ENCODE peak calls at places on chromosomes 12 and 14, in ten cellular contexts. U is substantia nigra; L is Jurkat, Clone E6-1; O is cardiac fibroblast; A is foreskin fibroblast; Q is OCI-LY7; Y is coronary artery; E is anterior cingulate cortex; P is colonic mucosa; K is A549. M is an unnamed sample.

GRCh38 chr14:105926415-105927093 is 400.2 kb downstream of the TMEM121 start:
- DNase-seq in P (no peak), O (no peak), Y (no peak), U (no peak), A (no peak), Q (no peak), L (no peak), E (no peak), K (no peak), M (no peak)

GRCh38 chr12:121958521-121959240 is 40.3 kb downstream of the CFAP251 start:
- DNase-seq in Q (no peak), K (no peak), O (no peak), P (no peak), L (no peak), U (no peak), Y (no peak), E (no peak), A (peak), M (no peak)

GRCh38 chr12:55049676-55050075 is 29.9 kb downstream of the NEUROD4 start:
- DNase-seq in Y (no peak), U (no peak), P (no peak), E (no peak), O (no peak), K (no peak), L (no peak), Q (no peak), A (no peak), M (peak)

GRCh38 chr12:2273288-2273687 is 220.5 kb downstream of the CACNA1C start:
- DNase-seq in O (peak), K (no peak), E (no peak), L (no peak), U (no peak), A (peak), P (no peak), Y (no peak), Q (no peak), M (peak)

GRCh38 chr14:80805136-80805535 is 136.4 kb downstream of the CEP128 start:
- DNase-seq in O (peak), K (no peak), Q (no peak), Y (no peak), L (no peak), A (peak), U (no peak), E (no peak), P (no peak), M (no peak)

GRCh38 chr12:51246254-51246853 is 7.7 kb downstream of the DAZAP2 start:
- DNase-seq in O (peak), A (peak), Q (peak), U (no peak), Y (no peak), K (no peak), E (no peak), L (peak), P (peak), M (no peak)

GRCh38 chr14:92645841-92646478 is 102.5 kb downstream of the LGMN start:
- DNase-seq in P (no peak), K (no peak), L (no peak), U (no peak), Y (no peak), Q (no peak), E (no peak), O (peak), A (peak), M (no peak)

GRCh38 chr12:127355061-127355820 is 911.7 kb upstream of the TMEM132C start:
- DNase-seq in E (no peak), P (no peak), Q (no peak), Y (no peak), A (peak), U (no peak), L (no peak), O (peak), K (peak), M (peak)

GRCh38 chr14:101102875-101103274 is 199.4 kb upstream of the RTL1 start:
- DNase-seq in Q (no peak), A (peak), E (no peak), P (peak), Y (no peak), O (no peak), L (no peak), K (no peak), U (no peak), M (peak)

GRCh38 chr14:99625476-99625875 is 19.5 kb upstream of the HHIPL1 start:
- DNase-seq in Q (no peak), K (no peak), A (no peak), O (no peak), L (no peak), Y (no peak), P (no peak), U (no peak), E (no peak), M (no peak)

GRCh38 chr12:20602671-20603402 is 92.3 kb upstream of the SLCO1C1 start:
- DNase-seq in U (no peak), A (peak), P (no peak), K (peak), Y (no peak), O (peak), L (no peak), E (no peak), Q (no peak), M (no peak)

GRCh38 chr12:42407306-42407705 is 81.3 kb downstream of the PPHLN1 start:
- DNase-seq in O (peak), P (no peak), L (no peak), K (no peak), A (peak), Q (no peak), U (no peak), E (no peak), Y (no peak), M (no peak)

GRCh38 chr12:132319991-132320570 is 9.3 kb downstream of the GALNT9 start:
- DNase-seq in U (no peak), A (no peak), L (no peak), K (no peak), O (no peak), Y (no peak), E (no peak), Q (no peak), P (no peak), M (no peak)

GRCh38 chr12:132213359-132214160 is 69.3 kb downstream of the NOC4L start:
- DNase-seq in O (no peak), A (no peak), Y (no peak), E (no peak), Q (no peak), K (no peak), P (no peak), U (no peak), L (no peak), M (no peak)

M was measured in testis.